ENCODE peak calls at places on chromosome 19, in seven cellular contexts. L, Z, J, U, I, T and X are unnamed samples.

GRCh38 chr19:17332677-17333581 is 1.7 kb downstream of the ANO8 start:
- DNase-seq in L (peak; percentile 87), Z (peak; percentile 40), J (peak; percentile 77), U (peak; percentile 86), I (peak; percentile 96), T (peak; percentile 94), X (no peak)

GRCh38 chr19:49473868-49474544 is at the start of gene FLT3LG:
- DNase-seq in L (peak; percentile 46), Z (no peak), J (peak; percentile 90), U (peak; percentile 96), I (no peak), T (peak; percentile 91), X (peak; percentile 72)

GRCh38 chr19:6587998-6588507 is 2.9 kb downstream of the CD70 start:
- DNase-seq in L (no peak), Z (no peak), J (peak; percentile 45), U (no peak), I (no peak), T (no peak), X (no peak)

GRCh38 chr19:23547816-23548430 is 139.1 kb downstream of the ZNF675 start:
- DNase-seq in L (no peak), Z (no peak), J (no peak), U (no peak), I (no peak), T (no peak), X (no peak)

GRCh38 chr19:19464339-19465098 is 50.8 kb downstream of the TSSK6 start:
- DNase-seq in L (no peak), Z (no peak), J (no peak), U (no peak), I (no peak), T (no peak), X (no peak)

GRCh38 chr19:45931055-45931454 is 16.5 kb upstream of the NANOS2 start:
- DNase-seq in L (no peak), Z (no peak), J (no peak), U (no peak), I (no peak), T (no peak), X (no peak)

GRCh38 chr19:39351537-39352037 is 9.4 kb downstream of the SAMD4B start:
- DNase-seq in L (no peak), Z (peak; percentile 44), J (no peak), U (no peak), I (no peak), T (peak; percentile 57), X (no peak)

GRCh38 chr19:29524201-29524911 is 1.4 kb upstream of the VSTM2B start:
- DNase-seq in L (no peak), Z (no peak), J (no peak), U (no peak), I (no peak), T (no peak), X (no peak)

GRCh38 chr19:23699521-23699860 is 12.5 kb upstream of the ZNF675 start:
- DNase-seq in L (no peak), Z (no peak), J (no peak), U (peak; percentile 37), I (no peak), T (no peak), X (peak; percentile 1)

GRCh38 chr19:12733369-12733896 is 1.1 kb downstream of the TRIR start:
- DNase-seq in L (peak; percentile 44), Z (no peak), J (no peak), U (peak; percentile 76), I (no peak), T (peak; percentile 71), X (peak; percentile 27)

GRCh38 chr19:48136547-48136946 is 25.9 kb upstream of the PLA2G4C start:
- DNase-seq in L (no peak), Z (no peak), J (no peak), U (no peak), I (no peak), T (no peak), X (no peak)

GRCh38 chr19:48139053-48139452 is 28.4 kb upstream of the PLA2G4C start:
- DNase-seq in L (no peak), Z (no peak), J (no peak), U (no peak), I (no peak), T (no peak), X (no peak)

GRCh38 chr19:48137411-48137810 is 26.8 kb upstream of the PLA2G4C start:
- DNase-seq in L (no peak), Z (no peak), J (no peak), U (no peak), I (no peak), T (no peak), X (no peak)

GRCh38 chr19:48133094-48133493 is 22.5 kb upstream of the PLA2G4C start:
- DNase-seq in L (no peak), Z (no peak), J (no peak), U (no peak), I (no peak), T (no peak), X (no peak)

DNA sequence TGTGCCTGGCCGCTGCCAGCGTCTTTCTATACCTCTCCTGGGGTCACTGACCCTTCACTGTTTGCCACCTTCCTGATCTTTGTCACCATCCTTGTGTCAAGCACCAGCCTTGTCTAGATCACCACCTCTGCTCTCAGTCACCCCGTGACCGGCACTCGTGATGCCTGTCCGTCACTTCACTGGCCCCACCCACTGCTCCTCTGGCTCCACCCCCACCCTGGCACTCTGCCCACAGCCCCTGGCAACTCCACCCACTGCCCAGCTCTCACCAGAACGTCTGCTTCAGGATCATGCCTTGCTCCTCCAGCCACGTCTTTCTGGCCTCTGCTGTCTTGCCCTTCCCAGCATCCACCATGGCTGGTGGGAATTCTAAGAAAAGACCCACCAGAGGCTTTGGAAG is 24.8 kb upstream of the PLA2G4C start:
- DNase-seq in L (no peak), Z (no peak), J (peak; percentile 59), U (peak; percentile 87), I (no peak), T (peak; percentile 51), X (peak; percentile 64)
- TF ChIP-seq JUND in L (no peak), Z (no peak), J (no peak), U (no peak), I (no peak), T (no peak), X (no peak)

DNA sequence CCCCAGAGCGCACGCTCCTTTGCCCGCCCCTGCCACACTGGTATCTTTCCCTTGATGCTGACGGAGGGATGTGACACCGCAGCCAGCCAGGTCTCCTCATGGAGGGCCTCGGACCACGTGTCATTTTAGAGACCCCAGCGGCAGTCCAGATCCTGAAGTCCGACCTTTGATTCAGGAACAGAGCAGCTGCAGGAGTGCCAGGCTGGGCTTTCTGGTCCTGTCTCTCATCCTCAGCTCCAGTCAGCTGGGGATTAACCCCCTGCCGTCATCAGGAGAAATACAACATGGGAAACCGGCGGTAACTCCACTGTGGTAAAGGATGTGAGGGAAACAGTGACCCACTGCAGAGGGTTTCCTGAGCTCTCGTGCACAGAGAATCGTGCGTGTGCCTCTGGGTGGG is 140.6 kb downstream of the SIPA1L3 start:
- DNase-seq in L (no peak), Z (no peak), J (peak; percentile 56), U (no peak), I (no peak), T (no peak), X (no peak)
- TF ChIP-seq JUND in L (no peak), Z (no peak), J (no peak), U (no peak), I (no peak), T (no peak), X (no peak)

GRCh38 chr19:7722231-7722651 is 9.7 kb downstream of the CLEC4G start:
- DNase-seq in L (no peak), Z (peak; percentile 70), J (no peak), U (no peak), I (no peak), T (no peak), X (no peak)
- TF ChIP-seq JUND in L (no peak), Z (no peak), J (no peak), U (no peak), I (no peak), T (no peak), X (no peak)

GRCh38 chr19:57978586-57979289 is 4.4 kb upstream of the C19orf18 start:
- DNase-seq in L (no peak), Z (no peak), J (no peak), U (no peak), I (no peak), T (no peak), X (peak; percentile 5)
- TF ChIP-seq JUND in L (no peak), Z (no peak), J (no peak), U (no peak), I (no peak), T (no peak), X (no peak)

GRCh38 chr19:54684537-54684936 is 21.8 kb downstream of the LILRB4 start:
- DNase-seq in L (peak; percentile 49), Z (no peak), J (no peak), U (no peak), I (no peak), T (peak; percentile 64), X (peak; percentile 27)
- TF ChIP-seq JUND in L (no peak), Z (no peak), J (no peak), U (no peak), I (no peak), T (peak; percentile 9), X (no peak)

DNA sequence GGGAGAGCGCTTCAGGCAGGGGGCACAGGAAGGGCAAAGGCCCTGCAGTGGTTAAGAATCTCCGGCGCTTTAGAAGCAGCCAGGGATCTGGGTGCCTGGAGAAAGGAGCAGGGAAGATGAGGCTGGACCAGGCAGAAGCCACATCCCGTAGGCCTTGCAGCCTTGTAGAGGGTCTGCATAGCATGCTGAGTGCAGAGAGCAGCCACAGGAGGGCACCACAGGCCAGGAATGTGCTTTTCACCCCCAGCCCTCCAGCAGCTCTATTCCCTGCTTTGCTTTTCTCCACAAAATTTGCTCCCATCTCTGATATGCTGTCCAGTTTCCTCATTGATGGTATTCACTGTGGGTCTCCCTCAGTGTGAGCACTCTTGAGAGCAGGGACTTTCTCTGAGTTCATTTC is 5.7 kb downstream of the WDR62 start:
- DNase-seq in L (no peak), Z (no peak), J (peak; percentile 51), U (peak; percentile 61), I (no peak), T (peak; percentile 68), X (peak; percentile 8)
- TF ChIP-seq JUND in L (no peak), Z (no peak), J (no peak), U (no peak), I (no peak), T (no peak), X (no peak)

DNA sequence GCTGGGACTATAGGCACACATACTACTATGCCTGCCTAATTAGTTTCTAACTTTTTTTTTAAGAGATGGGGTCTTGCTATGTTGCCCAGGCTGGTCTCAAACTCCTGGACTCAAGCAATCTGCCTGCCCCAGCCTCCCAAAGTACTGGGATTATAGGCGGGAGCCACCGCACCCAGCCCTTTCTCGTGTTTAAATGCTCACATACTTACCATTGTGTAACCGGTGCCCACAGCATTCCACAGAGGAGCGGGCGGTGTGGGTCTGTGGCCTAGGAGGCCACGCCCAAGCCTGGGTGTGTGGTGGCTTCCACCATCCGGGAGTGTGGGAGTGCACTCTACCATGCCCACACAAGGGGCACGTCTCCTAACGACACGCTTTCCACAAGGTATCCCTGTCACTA is 7.7 kb downstream of the LMNB2 start:
- DNase-seq in L (no peak), Z (no peak), J (no peak), U (no peak), I (no peak), T (no peak), X (no peak)
- TF ChIP-seq JUND in L (no peak), Z (no peak), J (no peak), U (no peak), I (no peak), T (no peak), X (no peak)